ENCODE peak calls at places on chromosomes 6 and 20, in eight cellular contexts. P is head of caudate nucleus, B is HFFc6, T is kidney glomerular epithelial cell, Q is small intestine, L is AML-193, O is nephron progenitor cell, M is NAMALWA. G is an unnamed sample.

GRCh38 chr20:33658929-33659328 is 3.2 kb upstream of the C20orf144 start:
- DNase-seq in P (no peak), B (no peak), T (no peak), Q (no peak), L (no peak), O (no peak), M (no peak), G (no peak)

GRCh38 chr6:5644523-5645183 is 362.1 kb downstream of the NRN1 start:
- DNase-seq in P (no peak), B (no peak), T (no peak), Q (no peak), L (no peak), O (no peak), M (no peak), G (no peak)

GRCh38 chr6:38493929-38494547 is 145.7 kb downstream of the BTBD9 start:
- DNase-seq in P (peak), B (peak), T (peak), Q (peak), L (peak), O (peak), M (peak), G (peak)

GRCh38 chr20:7151666-7152065 is 384.2 kb downstream of the BMP2 start:
- DNase-seq in P (no peak), B (no peak), T (peak), Q (no peak), L (no peak), O (no peak), M (no peak), G (no peak)

GRCh38 chr20:59728722-59729430 is 124.5 kb downstream of the PHACTR3 start:
- DNase-seq in P (no peak), B (no peak), T (no peak), Q (no peak), L (no peak), O (no peak), M (no peak), G (no peak)

GRCh38 chr6:53418288-53418687 is 69.5 kb upstream of the ELOVL5 start:
- DNase-seq in P (no peak), B (no peak), T (no peak), Q (no peak), L (no peak), O (no peak), M (no peak), G (no peak)

GRCh38 chr6:161152904-161153662 is 120.8 kb downstream of the AGPAT4 start:
- DNase-seq in P (no peak), B (no peak), T (no peak), Q (no peak), L (no peak), O (no peak), M (peak), G (no peak)

GRCh38 chr6:32908897-32909296 is 31.9 kb downstream of the HLA-DMB start:
- DNase-seq in P (no peak), B (no peak), T (no peak), Q (no peak), L (no peak), O (no peak), M (no peak), G (no peak)

GRCh38 chr6:4316867-4317400 is 181.6 kb upstream of the ECI2 start:
- DNase-seq in P (peak), B (peak), T (peak), Q (peak), L (peak), O (no peak), M (peak), G (no peak)

GRCh38 chr6:18640754-18641153 is 253.6 kb downstream of the RNF144B start:
- DNase-seq in P (no peak), B (no peak), T (no peak), Q (no peak), L (no peak), O (no peak), M (no peak), G (no peak)

GRCh38 chr6:36839819-36840379 is 655 bp upstream of the CPNE5 start:
- DNase-seq in P (peak), B (no peak), T (peak), Q (peak), L (no peak), O (peak), M (peak), G (peak)

GRCh38 chr6:44301106-44301505 is 12.0 kb downstream of the AARS2 start:
- DNase-seq in P (no peak), B (no peak), T (no peak), Q (no peak), L (no peak), O (no peak), M (no peak), G (no peak)

GRCh38 chr6:27081931-27082330 is 165.6 kb upstream of the PRSS16 start:
- DNase-seq in P (no peak), B (no peak), T (no peak), Q (no peak), L (no peak), O (no peak), M (no peak), G (no peak)

GRCh38 chr6:29547573-29547972 is 12.0 kb downstream of the UBD start:
- DNase-seq in P (no peak), B (no peak), T (no peak), Q (no peak), L (no peak), O (no peak), M (no peak), G (no peak)

GRCh38 chr20:14445310-14445709 is 107.9 kb upstream of the FLRT3 start:
- DNase-seq in P (no peak), B (no peak), T (peak), Q (no peak), L (no peak), O (no peak), M (no peak), G (no peak)

GRCh38 chr20:45345104-45345936 is 2.9 kb downstream of the SDC4 start:
- DNase-seq in P (no peak), B (no peak), T (no peak), Q (peak), L (no peak), O (no peak), M (no peak), G (no peak)

GRCh38 chr20:63287697-63288580 is 5.0 kb upstream of the COL20A1 start:
- DNase-seq in P (no peak), B (no peak), T (no peak), Q (no peak), L (no peak), O (no peak), M (no peak), G (no peak)

GRCh38 chr6:114342086-114342825 is 567 bp downstream of the HS3ST5 start:
- DNase-seq in P (peak), B (no peak), T (no peak), Q (peak), L (no peak), O (peak), M (no peak), G (peak)

GRCh38 chr20:38165089-38165965 is at the start of gene TGM2:
- DNase-seq in P (peak), B (peak), T (peak), Q (peak), L (no peak), O (peak), M (peak), G (peak)

GRCh38 chr20:25220021-25220730 is 24.7 kb downstream of the ENTPD6 start:
- DNase-seq in P (no peak), B (no peak), T (no peak), Q (no peak), L (no peak), O (no peak), M (peak), G (no peak)

GRCh38 chr6:111771629-111772028 is 101.6 kb downstream of the FYN start:
- DNase-seq in P (no peak), B (no peak), T (no peak), Q (no peak), L (no peak), O (no peak), M (no peak), G (no peak)

GRCh38 chr6:47126647-47127339 is 84.7 kb upstream of the ADGRF1 start:
- DNase-seq in P (no peak), B (no peak), T (no peak), Q (peak), L (no peak), O (no peak), M (no peak), G (no peak)

GRCh38 chr6:12288844-12289654 is 1.1 kb upstream of the EDN1 start:
- DNase-seq in P (peak), B (peak), T (peak), Q (peak), L (peak), O (peak), M (peak), G (peak)

GRCh38 chr20:50651676-50652075 is 39.7 kb downstream of the RIPOR3 start:
- DNase-seq in P (no peak), B (no peak), T (no peak), Q (no peak), L (no peak), O (no peak), M (no peak), G (peak)

GRCh38 chr6:107330190-107330589 is 129.2 kb downstream of the PDSS2 start:
- DNase-seq in P (no peak), B (no peak), T (no peak), Q (no peak), L (no peak), O (no peak), M (peak), G (peak)

GRCh38 chr6:6004147-6004995 is 2.4 kb downstream of the NRN1 start:
- DNase-seq in P (no peak), B (no peak), T (no peak), Q (no peak), L (no peak), O (peak), M (no peak), G (no peak)

GRCh38 chr20:33858666-33859065 is 47.5 kb downstream of the CHMP4B start:
- DNase-seq in P (no peak), B (no peak), T (no peak), Q (no peak), L (no peak), O (no peak), M (no peak), G (no peak)

GRCh38 chr6:44260451-44261297 is 3.3 kb upstream of the SLC35B2 start:
- DNase-seq in P (no peak), B (no peak), T (no peak), Q (no peak), L (no peak), O (no peak), M (no peak), G (no peak)

GRCh38 chr6:136547336-136547735 is 2.9 kb downstream of the MAP7 start:
- DNase-seq in P (peak), B (peak), T (peak), Q (peak), L (peak), O (no peak), M (peak), G (peak)

GRCh38 chr6:150126641-150127291 is 16.1 kb upstream of the PPP1R14C start:
- DNase-seq in P (no peak), B (no peak), T (no peak), Q (no peak), L (no peak), O (no peak), M (no peak), G (no peak)